ENCODE peak calls at places on chromosomes 12 and 14, in nine cellular contexts. O is GM23338, V is astrocyte of the cerebellum, Y is body of pancreas, Z is lower leg skin, X is GM20000, L is stomach, G is activated B cell treated with CpG ODN at 0.5 μM for 24 hours, B is lung. Q is an unnamed sample.

GRCh38 chr12:53786411-53786810 is 34.6 kb upstream of the CISTR start:
- DNase-seq in O (no peak), V (no peak), Y (no peak), Z (no peak), X (no peak), L (no peak), G (no peak), B (no peak), Q (no peak)

GRCh38 chr12:102811125-102811737 is 105.8 kb downstream of the PAH start:
- DNase-seq in O (peak), V (no peak), Y (no peak), Z (no peak), X (peak), L (no peak), G (no peak), B (no peak), Q (peak)

GRCh38 chr12:73421832-73422231 is 1115.8 kb upstream of the ATXN7L3B start:
- DNase-seq in O (no peak), V (no peak), Y (no peak), Z (no peak), X (peak), L (no peak), G (no peak), B (no peak), Q (no peak)

GRCh38 chr14:59455411-59455810 is 9.8 kb downstream of the GPR135 start:
- DNase-seq in O (no peak), V (no peak), Y (no peak), Z (no peak), X (no peak), L (no peak), G (no peak), B (no peak), Q (no peak)

GRCh38 chr14:71526388-71526787 is 405.8 kb upstream of the RGS6 start:
- DNase-seq in O (no peak), V (no peak), Y (no peak), Z (no peak), X (no peak), L (no peak), G (no peak), B (no peak), Q (no peak)

GRCh38 chr12:67426067-67426466 is 156.9 kb downstream of the CAND1 start:
- DNase-seq in O (no peak), V (peak), Y (peak), Z (no peak), X (no peak), L (no peak), G (no peak), B (no peak), Q (no peak)

GRCh38 chr12:53743277-53744129 is 8.3 kb downstream of the CISTR start:
- DNase-seq in O (peak), V (peak), Y (peak), Z (no peak), X (peak), L (peak), G (peak), B (peak), Q (peak)

GRCh38 chr12:57616383-57617101 is 5.3 kb downstream of the ARHGEF25 start:
- DNase-seq in O (no peak), V (no peak), Y (no peak), Z (no peak), X (no peak), L (no peak), G (no peak), B (no peak), Q (no peak)

GRCh38 chr12:85834378-85834777 is 1.8 kb downstream of the RASSF9 start:
- DNase-seq in O (peak), V (no peak), Y (no peak), Z (no peak), X (no peak), L (no peak), G (no peak), B (no peak), Q (no peak)

GRCh38 chr14:24664366-24664765 is 30.4 kb upstream of the GZMB start:
- DNase-seq in O (no peak), V (no peak), Y (no peak), Z (no peak), X (no peak), L (no peak), G (no peak), B (no peak), Q (no peak)

GRCh38 chr12:92439397-92439779 is 263.4 kb upstream of the PLEKHG7 start:
- DNase-seq in O (no peak), V (peak), Y (no peak), Z (peak), X (no peak), L (no peak), G (no peak), B (no peak), Q (no peak)

GRCh38 chr12:46487567-46488131 is 115.1 kb upstream of the SLC38A2 start:
- DNase-seq in O (no peak), V (no peak), Y (no peak), Z (no peak), X (no peak), L (no peak), G (no peak), B (no peak), Q (no peak)

DNA sequence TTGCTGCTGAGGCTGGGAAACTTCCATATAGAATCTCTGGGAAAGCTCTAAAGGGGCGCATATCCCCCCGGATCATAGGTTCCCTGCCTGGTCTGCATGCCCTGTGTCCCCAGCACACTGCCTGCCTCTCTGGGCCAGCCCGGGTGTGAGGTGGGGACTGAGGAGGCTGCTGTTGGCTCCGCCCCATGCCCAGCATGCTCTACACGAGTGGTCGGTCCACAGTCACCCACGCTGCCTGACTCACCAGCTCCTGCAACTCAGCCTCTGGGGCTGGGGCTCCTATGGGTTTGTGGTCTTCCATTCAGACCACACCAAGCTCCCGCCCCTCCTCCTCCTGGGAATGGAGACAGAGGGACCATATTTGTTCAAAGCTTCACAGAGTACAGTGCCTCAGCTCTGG is 88.5 kb upstream of the ANO2 start:
- DNase-seq in O (no peak), V (no peak), Y (no peak), Z (no peak), X (no peak), L (no peak), G (no peak), B (no peak), Q (no peak)
- TF ChIP-seq CTCF in O (no peak), V (no peak), Y (no peak), Z (no peak), X (no peak), L (no peak), G (no peak), B (no peak), Q (no peak)

DNA sequence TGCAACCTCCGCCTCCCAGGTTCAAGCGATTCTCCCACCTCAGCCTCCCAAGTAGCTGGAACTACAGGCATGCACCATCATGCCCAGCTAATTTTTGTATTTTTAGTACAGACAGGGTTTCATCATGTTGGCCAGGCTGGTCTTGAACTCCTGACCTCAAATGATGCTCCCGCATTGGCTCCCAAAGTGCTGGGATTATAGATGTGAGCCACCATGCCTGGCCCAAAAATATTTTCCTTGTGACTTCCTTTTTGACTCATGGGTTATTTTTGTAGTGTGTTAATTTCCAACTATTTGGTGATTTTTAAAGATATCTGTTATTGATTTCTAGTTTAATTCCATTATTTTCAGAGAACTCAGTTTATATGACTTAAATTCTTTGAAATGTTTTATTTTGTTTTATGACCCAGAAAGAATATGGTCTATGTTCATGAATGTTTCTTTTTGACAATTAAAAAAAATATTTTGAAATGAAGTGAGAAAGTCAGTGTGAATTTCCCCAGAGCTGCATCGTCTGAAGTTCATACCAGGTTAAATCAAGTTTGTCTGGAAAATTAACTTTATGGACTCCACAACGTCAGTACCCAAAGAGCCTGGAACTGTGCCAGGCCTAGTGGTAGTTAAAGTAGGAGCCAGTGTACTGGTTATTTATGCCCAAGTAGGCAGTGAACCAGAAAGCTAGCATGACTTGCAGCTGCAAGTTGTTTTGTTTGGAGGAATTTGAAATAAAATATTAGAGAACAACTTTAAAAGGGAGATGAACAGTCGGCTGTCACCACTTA is 2.8 kb upstream of the CDKL1 start:
- DNase-seq in O (no peak), V (no peak), Y (peak), Z (no peak), X (no peak), L (peak), G (no peak), B (no peak), Q (no peak)
- TF ChIP-seq CTCF in O (no peak), V (peak), Y (no peak), Z (no peak), X (no peak), L (no peak), G (no peak), B (no peak), Q (no peak)

DNA sequence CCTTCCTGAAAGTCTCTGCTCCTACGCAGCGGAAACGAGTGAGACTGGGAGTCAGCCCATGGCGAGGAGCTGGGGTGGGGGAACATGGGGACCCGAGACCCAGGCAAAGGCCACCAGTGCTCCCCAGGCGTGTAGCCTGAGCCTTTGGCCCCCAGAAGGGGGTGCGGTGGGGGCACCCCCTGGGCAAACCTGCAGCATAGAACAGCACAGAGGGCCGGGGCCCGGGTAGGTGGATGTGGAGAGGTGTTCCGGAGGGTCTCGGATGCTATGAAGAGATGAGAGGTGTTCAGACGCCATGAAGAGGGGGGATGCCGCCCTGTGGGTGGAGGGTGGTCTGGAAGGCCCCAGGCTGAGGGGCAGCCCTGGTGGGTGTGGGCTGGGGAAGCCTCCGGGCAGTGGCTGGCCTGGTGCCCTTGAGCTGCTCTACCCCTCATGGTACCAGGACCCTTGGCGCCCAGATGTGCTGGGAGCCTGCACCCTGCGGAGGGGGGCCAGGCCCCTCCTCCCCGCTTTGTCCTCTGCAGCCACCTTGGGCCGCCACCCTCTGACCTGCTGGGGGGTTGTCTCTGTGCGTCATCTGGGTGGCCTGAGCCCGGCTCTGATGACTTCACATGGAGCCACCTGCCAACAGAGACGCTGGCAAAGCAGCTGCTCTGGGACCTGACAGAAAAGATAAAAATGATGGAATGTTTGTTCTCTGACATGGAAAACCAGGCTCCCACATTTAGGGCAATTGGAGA is 83.4 kb downstream of the KIF26A start:
- DNase-seq in O (no peak), V (no peak), Y (no peak), Z (no peak), X (no peak), L (no peak), G (no peak), B (no peak), Q (no peak)
- TF ChIP-seq CTCF in O (no peak), V (no peak), Y (no peak), Z (no peak), X (no peak), L (no peak), G (no peak), B (no peak), Q (no peak)

GRCh38 chr14:94701854-94702370 is 68.0 kb downstream of the GSC start:
- DNase-seq in O (no peak), V (no peak), Y (no peak), Z (no peak), X (no peak), L (no peak), G (no peak), B (no peak), Q (no peak)

GRCh38 chr14:94702629-94703028 is 67.3 kb downstream of the GSC start:
- DNase-seq in O (no peak), V (no peak), Y (no peak), Z (no peak), X (no peak), L (no peak), G (no peak), B (no peak), Q (no peak)

GRCh38 chr14:94706132-94706531 is 63.8 kb downstream of the GSC start:
- DNase-seq in O (no peak), V (no peak), Y (no peak), Z (no peak), X (no peak), L (no peak), G (no peak), B (no peak), Q (no peak)

GRCh38 chr14:94710731-94711130 is 59.2 kb downstream of the GSC start:
- DNase-seq in O (no peak), V (no peak), Y (no peak), Z (no peak), X (no peak), L (no peak), G (no peak), B (no peak), Q (no peak)

GRCh38 chr14:94707494-94707893 is 62.4 kb downstream of the GSC start:
- DNase-seq in O (peak), V (no peak), Y (no peak), Z (no peak), X (no peak), L (no peak), G (no peak), B (no peak), Q (no peak)
- TF ChIP-seq CTCF in O (peak), V (no peak), Y (no peak), Z (no peak), X (no peak), L (no peak), G (no peak), B (no peak), Q (no peak)

DNA sequence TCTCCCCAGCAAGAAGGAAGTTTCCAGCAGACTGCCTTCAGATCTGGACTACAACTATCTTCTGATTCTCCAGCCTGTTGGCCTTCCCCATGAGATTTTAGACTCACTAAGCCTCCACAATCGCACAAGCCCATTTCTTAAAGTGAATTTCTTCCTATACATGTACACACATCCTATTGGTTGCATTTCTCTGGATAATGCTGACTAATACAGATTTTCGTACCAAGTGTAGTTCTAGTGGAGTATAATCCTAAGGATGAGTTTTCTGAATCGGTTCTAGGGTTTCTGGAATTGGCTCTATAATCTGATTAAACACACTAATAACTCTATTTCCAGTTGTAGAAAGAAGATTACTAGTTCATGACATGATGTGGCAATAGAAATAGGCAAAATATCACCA is 53.3 kb downstream of the C12orf50 start:
- DNase-seq in O (no peak), V (no peak), Y (no peak), Z (no peak), X (no peak), L (no peak), G (no peak), B (no peak), Q (no peak)
- TF ChIP-seq CTCF in O (no peak), V (no peak), Y (no peak), Z (no peak), X (no peak), L (no peak), G (no peak), B (no peak), Q (no peak)

GRCh38 chr14:50312734-50313054 is 570 bp downstream of the DMAC2L start:
- DNase-seq in O (no peak), V (no peak), Y (no peak), Z (no peak), X (no peak), L (no peak), G (no peak), B (no peak), Q (no peak)

GRCh38 chr14:50310445-50310844 is 1.6 kb downstream of the L2HGDH start:
- DNase-seq in O (no peak), V (no peak), Y (no peak), Z (no peak), X (no peak), L (no peak), G (no peak), B (no peak), Q (no peak)

GRCh38 chr14:50308363-50308762 is 3.7 kb downstream of the L2HGDH start:
- DNase-seq in O (no peak), V (no peak), Y (no peak), Z (no peak), X (no peak), L (no peak), G (no peak), B (no peak), Q (no peak)

GRCh38 chr14:50311974-50312733 is at the start of the genes DMAC2L and L2HGDH:
- DNase-seq in O (peak), V (peak), Y (peak), Z (peak), X (peak), L (peak), G (peak), B (peak), Q (peak)

DNA sequence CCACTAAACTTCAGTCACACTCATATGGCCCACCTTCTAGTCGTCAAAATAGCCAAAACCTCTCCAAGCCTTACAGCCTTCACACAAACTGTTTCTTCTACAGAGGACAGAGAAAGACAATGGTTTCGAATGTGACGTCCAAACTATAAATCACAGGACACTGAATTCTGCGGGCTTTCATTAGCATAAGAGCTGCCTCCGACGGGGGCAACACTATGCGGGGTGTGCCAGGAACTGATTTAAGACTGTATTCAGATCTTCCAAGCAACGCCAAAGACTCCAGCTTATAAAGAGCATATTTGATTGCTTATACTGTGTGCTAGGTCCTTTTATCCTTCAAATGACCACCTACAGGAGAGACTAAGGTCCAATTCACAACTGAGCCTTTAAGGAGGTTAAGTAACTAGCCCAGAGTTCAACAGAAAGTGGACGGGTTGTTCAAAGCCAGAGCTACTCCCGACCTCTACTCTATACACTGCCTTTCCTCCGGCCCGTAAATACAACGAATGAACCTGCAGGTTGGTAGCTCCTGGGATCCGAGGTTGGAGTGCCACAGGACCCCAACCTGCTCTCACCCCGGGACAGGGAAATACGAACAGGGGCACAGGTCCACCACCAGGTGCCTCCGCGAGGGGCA is 574 bp downstream of the L2HGDH start:
- DNase-seq in O (no peak), V (no peak), Y (no peak), Z (no peak), X (peak), L (no peak), G (no peak), B (no peak), Q (peak)
- TF ChIP-seq CTCF in O (no peak), V (peak), Y (peak), Z (no peak), X (peak), L (no peak), G (no peak), B (no peak), Q (peak)

GRCh38 chr12:100017056-100017455 is 32.3 kb upstream of the ANKS1B start:
- DNase-seq in O (no peak), V (no peak), Y (no peak), Z (no peak), X (no peak), L (no peak), G (no peak), B (no peak), Q (no peak)
- TF ChIP-seq CTCF in O (no peak), V (no peak), Y (no peak), Z (no peak), X (no peak), L (no peak), G (no peak), B (no peak), Q (no peak)

DNA sequence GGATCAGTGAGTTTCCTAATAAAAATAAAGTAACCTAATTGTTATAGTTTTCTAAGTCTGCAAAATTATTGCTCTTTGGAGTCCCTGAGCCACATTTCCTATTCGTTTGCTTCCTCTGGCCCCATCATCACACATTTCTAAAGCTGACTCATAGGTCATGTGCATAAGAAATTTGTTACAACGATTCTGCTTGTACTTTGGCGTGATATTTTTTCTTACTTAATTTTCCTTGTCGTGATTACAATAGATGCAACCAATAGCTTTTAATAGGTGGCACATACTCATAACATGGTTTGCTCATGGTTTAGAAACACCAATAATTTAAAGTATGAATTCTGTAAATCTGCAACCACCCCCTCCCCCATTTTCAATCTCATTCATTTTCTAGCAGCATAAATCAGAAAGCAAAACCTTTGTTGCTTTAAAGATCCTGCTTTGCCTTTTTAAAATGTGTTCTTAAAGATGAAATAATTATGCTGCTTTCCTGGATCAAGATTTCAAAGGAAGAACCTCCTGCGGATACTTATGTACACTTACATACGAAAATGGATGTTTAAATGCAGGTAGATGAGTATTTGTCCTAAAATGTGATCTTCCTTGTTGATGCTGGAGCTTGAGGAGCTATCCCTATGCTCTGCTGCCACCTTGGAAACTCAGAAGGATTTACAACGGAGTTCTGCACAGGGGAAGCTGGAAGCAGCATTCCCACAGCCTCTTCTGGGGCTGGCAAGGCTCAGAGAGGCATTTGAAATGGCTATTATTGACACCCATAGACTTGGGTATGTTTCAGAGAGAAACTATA is 1.7 kb upstream of the FLRT2 start:
- DNase-seq in O (peak), V (peak), Y (peak), Z (peak), X (no peak), L (peak), G (no peak), B (no peak), Q (peak)
- TF ChIP-seq CTCF in O (peak), V (peak), Y (peak), Z (no peak), X (no peak), L (no peak), G (no peak), B (peak), Q (peak)

Q was measured in nephron progenitor cell.